ENCODE peak calls at places on chromosomes 4 and X, in five cellular contexts. One of them, this sample, is unnamed.

GRCh38 chrX:139187738-139188137 is 342.8 kb upstream of the F9 start:
- DNase-seq in SJCRH30: no peak
- DNase-seq in CD8-positive, alpha-beta T cell: no peak
- DNase-seq in pancreas: no peak
- DNase-seq in left lung: no peak
- DNase-seq in this sample: no peak

GRCh38 chr4:81651500-81651899 is 179.8 kb upstream of the RASGEF1B start:
- DNase-seq in pancreas: no peak
- DNase-seq in left lung: no peak
- DNase-seq in SJCRH30: no peak
- DNase-seq in CD8-positive, alpha-beta T cell: no peak
- DNase-seq in this sample: no peak

GRCh38 chr4:168028568-168028967 is 63.8 kb upstream of the ANXA10 start:
- DNase-seq in left lung: no peak
- DNase-seq in pancreas: peak; percentile 18
- DNase-seq in SJCRH30: peak; percentile 48
- DNase-seq in CD8-positive, alpha-beta T cell: no peak
- DNase-seq in this sample: no peak

GRCh38 chrX:119410027-119410819 is 11.1 kb downstream of the SLC25A43 start:
- DNase-seq in CD8-positive, alpha-beta T cell: no peak
- DNase-seq in SJCRH30: peak; percentile 71
- DNase-seq in pancreas: peak; percentile 52
- DNase-seq in left lung: peak; percentile 67
- DNase-seq in this sample: no peak

GRCh38 chr4:74503580-74503979 is 58.6 kb downstream of the AREG start:
- DNase-seq in SJCRH30: no peak
- DNase-seq in left lung: no peak
- DNase-seq in pancreas: no peak
- DNase-seq in CD8-positive, alpha-beta T cell: no peak
- DNase-seq in this sample: no peak

GRCh38 chrX:7132335-7133035 is 15.0 kb upstream of the STS start:
- DNase-seq in left lung: peak; percentile 80
- DNase-seq in CD8-positive, alpha-beta T cell: peak; percentile 26
- DNase-seq in pancreas: peak; percentile 84
- DNase-seq in SJCRH30: peak; percentile 66
- DNase-seq in this sample: peak; percentile 77

GRCh38 chr4:5925419-5926187 is 32.7 kb upstream of the CRMP1 start:
- DNase-seq in left lung: no peak
- DNase-seq in SJCRH30: no peak
- DNase-seq in pancreas: no peak
- DNase-seq in CD8-positive, alpha-beta T cell: no peak
- DNase-seq in this sample: no peak

GRCh38 chr4:64756016-64756415 is 346.8 kb upstream of the TECRL start:
- DNase-seq in left lung: no peak
- DNase-seq in SJCRH30: no peak
- DNase-seq in CD8-positive, alpha-beta T cell: no peak
- DNase-seq in pancreas: no peak
- DNase-seq in this sample: no peak

GRCh38 chr4:89298160-89298559 is 9.4 kb downstream of the GPRIN3 start:
- DNase-seq in SJCRH30: no peak
- DNase-seq in left lung: no peak
- DNase-seq in CD8-positive, alpha-beta T cell: peak; percentile 43
- DNase-seq in pancreas: no peak
- DNase-seq in this sample: no peak

GRCh38 chrX:10395179-10395578 is 225.2 kb downstream of the MID1 start:
- DNase-seq in pancreas: no peak
- DNase-seq in CD8-positive, alpha-beta T cell: no peak
- DNase-seq in left lung: no peak
- DNase-seq in SJCRH30: peak; percentile 41
- DNase-seq in this sample: no peak

GRCh38 chr4:140291259-140291658 is 82.2 kb upstream of the SCOC start:
- DNase-seq in SJCRH30: no peak
- DNase-seq in left lung: no peak
- DNase-seq in CD8-positive, alpha-beta T cell: no peak
- DNase-seq in pancreas: no peak
- DNase-seq in this sample: no peak

GRCh38 chrX:53230116-53230515 is 5.1 kb upstream of the KDM5C start:
- DNase-seq in SJCRH30: no peak
- DNase-seq in CD8-positive, alpha-beta T cell: no peak
- DNase-seq in pancreas: no peak
- DNase-seq in left lung: no peak
- DNase-seq in this sample: no peak

GRCh38 chr4:150546286-150546685 is 35.7 kb upstream of the MAB21L2 start:
- DNase-seq in pancreas: no peak
- DNase-seq in SJCRH30: no peak
- DNase-seq in CD8-positive, alpha-beta T cell: no peak
- DNase-seq in left lung: no peak
- DNase-seq in this sample: peak; percentile 93

GRCh38 chr4:110087116-110087708 is 111.2 kb downstream of the ELOVL6 start:
- DNase-seq in left lung: no peak
- DNase-seq in SJCRH30: peak; percentile 93
- DNase-seq in pancreas: no peak
- DNase-seq in CD8-positive, alpha-beta T cell: no peak
- DNase-seq in this sample: peak; percentile 80

GRCh38 chrX:9656277-9656676 is 109.4 kb downstream of the GPR143 start:
- DNase-seq in left lung: no peak
- DNase-seq in CD8-positive, alpha-beta T cell: no peak
- DNase-seq in pancreas: no peak
- DNase-seq in SJCRH30: no peak
- DNase-seq in this sample: no peak

GRCh38 chr4:155572106-155572703 is 94.4 kb upstream of the GUCY1A1 start:
- DNase-seq in SJCRH30: no peak
- DNase-seq in CD8-positive, alpha-beta T cell: no peak
- DNase-seq in pancreas: no peak
- DNase-seq in left lung: no peak
- DNase-seq in this sample: no peak

GRCh38 chr4:82561745-82562552 is at the start of gene TMEM150C:
- DNase-seq in pancreas: peak; percentile 15
- DNase-seq in CD8-positive, alpha-beta T cell: no peak
- DNase-seq in SJCRH30: peak; percentile 69
- DNase-seq in left lung: no peak
- DNase-seq in this sample: no peak

GRCh38 chr4:26218677-26219181 is 102.1 kb upstream of the RBPJ start:
- DNase-seq in pancreas: no peak
- DNase-seq in left lung: no peak
- DNase-seq in CD8-positive, alpha-beta T cell: no peak
- DNase-seq in SJCRH30: no peak
- DNase-seq in this sample: no peak

GRCh38 chr4:95466791-95467190 is 82.0 kb downstream of the UNC5C start:
- DNase-seq in left lung: no peak
- DNase-seq in pancreas: no peak
- DNase-seq in SJCRH30: no peak
- DNase-seq in CD8-positive, alpha-beta T cell: no peak
- DNase-seq in this sample: no peak

GRCh38 chr4:121711263-121712000 is 14.7 kb upstream of the ANXA5 start:
- DNase-seq in CD8-positive, alpha-beta T cell: no peak
- DNase-seq in SJCRH30: peak; percentile 99
- DNase-seq in left lung: peak; percentile 84
- DNase-seq in pancreas: peak; percentile 57
- DNase-seq in this sample: peak; percentile 80

GRCh38 chr4:101050088-101050835 is 297.1 kb downstream of the PPP3CA start:
- DNase-seq in left lung: no peak
- DNase-seq in pancreas: no peak
- DNase-seq in CD8-positive, alpha-beta T cell: no peak
- DNase-seq in SJCRH30: no peak
- DNase-seq in this sample: no peak
- H3K4me3 ChIP-seq in left lung: no peak overlapping the region
- H3K4me3 ChIP-seq in pancreas: no peak overlapping the region
- H3K4me3 ChIP-seq in CD8-positive, alpha-beta T cell: no peak overlapping the region
- H3K4me3 ChIP-seq in SJCRH30: no peak overlapping the region
- H3K4me3 ChIP-seq in this sample: no peak overlapping the region

GRCh38 chr4:98518555-98519267 is 139.7 kb downstream of the TSPAN5 start:
- DNase-seq in CD8-positive, alpha-beta T cell: no peak
- DNase-seq in pancreas: no peak
- DNase-seq in left lung: no peak
- DNase-seq in SJCRH30: no peak
- DNase-seq in this sample: no peak

GRCh38 chr4:98519268-98519993 is 139.0 kb downstream of the TSPAN5 start:
- DNase-seq in pancreas: no peak
- DNase-seq in SJCRH30: no peak
- DNase-seq in CD8-positive, alpha-beta T cell: no peak
- DNase-seq in left lung: no peak
- DNase-seq in this sample: no peak

GRCh38 chr4:98516441-98517323 is 141.7 kb downstream of the TSPAN5 start:
- DNase-seq in CD8-positive, alpha-beta T cell: no peak
- DNase-seq in SJCRH30: peak; percentile 98
- DNase-seq in pancreas: no peak
- DNase-seq in left lung: no peak
- DNase-seq in this sample: no peak

GRCh38 chr4:98516042-98516440 is 142.4 kb downstream of the TSPAN5 start:
- DNase-seq in CD8-positive, alpha-beta T cell: no peak
- DNase-seq in left lung: no peak
- DNase-seq in SJCRH30: peak; percentile 81
- DNase-seq in pancreas: no peak
- DNase-seq in this sample: no peak

DNA sequence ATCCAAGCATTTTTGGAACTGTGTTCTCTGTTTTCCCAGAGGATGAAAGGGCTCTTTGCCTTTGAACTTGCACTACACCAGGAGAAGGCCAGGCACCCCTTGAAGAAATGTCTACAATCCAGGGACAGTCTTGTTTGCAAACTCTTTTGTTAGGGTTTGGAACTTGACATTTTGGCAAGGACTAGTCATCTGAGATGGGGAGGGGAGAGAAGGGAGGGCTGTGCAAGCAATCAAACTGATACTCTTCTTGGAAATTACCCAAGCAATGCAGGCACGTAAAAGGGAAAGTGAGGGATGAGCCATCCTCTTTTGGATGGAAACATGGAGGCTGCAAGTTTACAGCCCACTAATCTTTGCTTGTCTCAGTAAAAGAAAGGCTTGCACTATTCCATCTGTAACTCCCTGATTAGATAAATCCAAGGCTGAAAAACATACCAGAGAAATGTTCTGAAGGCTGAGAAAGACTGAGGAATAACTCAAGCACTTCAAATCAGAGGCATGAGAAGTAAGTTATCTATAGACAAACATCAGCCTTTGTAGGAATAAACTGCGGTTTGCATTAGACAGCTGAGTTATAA is 140.9 kb downstream of the TSPAN5 start:
- DNase-seq in left lung: no peak
- DNase-seq in pancreas: no peak
- DNase-seq in SJCRH30: no peak
- DNase-seq in CD8-positive, alpha-beta T cell: no peak
- DNase-seq in this sample: no peak
- H3K4me3 ChIP-seq in left lung: no peak overlapping the region
- H3K4me3 ChIP-seq in pancreas: no peak overlapping the region
- H3K4me3 ChIP-seq in SJCRH30: no peak overlapping the region
- H3K4me3 ChIP-seq in CD8-positive, alpha-beta T cell: no peak overlapping the region
- H3K4me3 ChIP-seq in this sample: no peak overlapping the region

GRCh38 chrX:40108959-40109287 is 11.2 kb upstream of the BCOR start:
- DNase-seq in pancreas: peak; percentile 82
- DNase-seq in CD8-positive, alpha-beta T cell: peak; percentile 69
- DNase-seq in SJCRH30: peak; percentile 70
- DNase-seq in left lung: peak; percentile 77
- DNase-seq in this sample: no peak

GRCh38 chrX:40111868-40112267 is 14.1 kb upstream of the BCOR start:
- DNase-seq in left lung: no peak
- DNase-seq in pancreas: no peak
- DNase-seq in SJCRH30: no peak
- DNase-seq in CD8-positive, alpha-beta T cell: no peak
- DNase-seq in this sample: no peak

GRCh38 chrX:40108084-40108958 is 10.6 kb upstream of the BCOR start:
- DNase-seq in CD8-positive, alpha-beta T cell: no peak
- DNase-seq in left lung: peak; percentile 49
- DNase-seq in pancreas: peak; percentile 75
- DNase-seq in SJCRH30: peak; percentile 80
- DNase-seq in this sample: no peak

GRCh38 chrX:40107291-40108083 is 9.7 kb upstream of the BCOR start:
- DNase-seq in left lung: peak; percentile 74
- DNase-seq in pancreas: peak; percentile 76
- DNase-seq in SJCRH30: peak; percentile 88
- DNase-seq in CD8-positive, alpha-beta T cell: no peak
- DNase-seq in this sample: peak; percentile 65

DNA sequence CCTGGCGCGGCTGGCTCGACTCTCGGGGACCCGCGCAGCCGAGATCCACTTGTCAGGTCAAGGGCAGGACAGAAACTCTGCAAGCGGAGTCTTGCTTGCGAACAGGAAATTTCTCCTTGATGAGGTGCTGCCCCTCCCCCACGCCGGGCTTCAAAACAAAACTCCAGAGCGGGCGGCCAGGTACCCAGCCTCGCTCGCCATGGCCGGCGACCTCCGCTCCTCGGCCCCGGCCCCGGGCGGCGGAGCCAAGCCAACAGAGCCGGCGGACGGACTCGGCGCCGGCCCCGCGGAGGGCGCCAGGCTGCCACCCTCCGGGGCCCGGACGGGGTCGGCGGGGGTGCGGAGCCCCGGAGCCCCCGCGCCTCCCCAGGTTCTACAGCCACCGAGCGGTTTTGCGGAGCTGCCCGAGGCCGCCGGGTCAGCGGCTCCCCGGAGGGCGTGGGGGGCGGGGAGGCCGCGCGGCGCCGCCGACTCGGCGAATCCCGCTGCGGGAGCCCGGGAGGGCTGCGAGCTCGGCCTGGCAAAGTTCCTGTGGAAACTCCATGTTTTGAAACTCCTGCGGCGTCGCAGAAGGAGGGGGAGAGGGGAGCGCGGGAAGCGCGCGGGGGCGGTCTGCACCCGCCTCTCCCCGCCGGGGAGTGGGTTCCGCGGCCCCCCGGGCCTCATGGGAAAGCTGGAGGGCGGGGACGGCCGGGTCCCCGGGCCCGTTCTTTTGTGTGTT is 11.7 kb upstream of the BCOR start:
- DNase-seq in left lung: no peak
- DNase-seq in CD8-positive, alpha-beta T cell: no peak
- DNase-seq in pancreas: peak; percentile 75
- DNase-seq in SJCRH30: peak; percentile 66
- DNase-seq in this sample: no peak
- H3K4me3 ChIP-seq in left lung: peak overlapping the region; percentile 46
- H3K4me3 ChIP-seq in CD8-positive, alpha-beta T cell: peak overlapping the region; percentile 37
- H3K4me3 ChIP-seq in pancreas: peak overlapping the region; percentile 55
- H3K4me3 ChIP-seq in SJCRH30: peak overlapping the region; percentile 67
- H3K4me3 ChIP-seq in this sample: peak overlapping the region; percentile 40

DNA sequence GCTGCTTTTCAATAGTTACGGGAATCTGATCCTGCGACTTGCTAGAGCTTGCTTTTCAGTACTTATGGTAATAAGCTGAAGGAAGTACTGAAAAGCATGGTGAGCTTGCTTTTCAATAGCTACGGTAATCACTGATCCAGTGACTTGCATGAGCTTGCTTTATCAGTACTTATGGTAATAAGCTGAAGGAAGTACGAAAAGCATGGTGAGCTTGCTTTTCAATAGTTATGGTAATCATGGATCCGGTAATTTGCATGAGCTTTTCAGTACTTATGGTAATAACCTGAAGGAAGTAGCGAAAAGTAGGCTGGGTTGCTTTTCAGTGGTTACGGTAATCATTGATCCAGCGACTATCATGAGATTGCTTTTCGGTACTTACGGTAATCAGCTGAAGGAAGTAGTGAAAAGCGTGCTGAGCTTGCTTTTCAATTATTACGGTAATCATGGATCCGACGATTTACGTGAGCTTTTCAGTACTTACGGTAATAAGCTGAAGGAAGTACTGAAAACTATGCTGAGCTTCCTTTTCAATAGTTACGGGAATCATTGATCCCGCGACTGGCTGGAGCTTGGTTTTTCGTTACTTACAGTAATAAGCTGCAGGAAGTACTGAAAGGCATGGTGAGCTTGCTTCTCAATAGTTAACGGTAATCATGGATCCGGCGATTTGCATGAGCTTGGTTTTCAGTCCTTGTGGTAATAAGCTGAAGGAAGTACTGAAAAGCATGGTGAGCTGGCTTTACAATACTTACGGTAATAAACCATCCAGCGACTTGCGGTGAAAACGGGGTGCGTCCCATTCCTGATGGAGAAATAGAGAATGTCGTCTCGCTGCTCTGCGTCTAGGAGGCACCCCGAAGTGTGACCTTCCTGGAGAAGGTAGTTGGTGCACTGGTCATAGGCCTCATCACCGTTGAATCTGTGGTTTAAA is 6.5 kb downstream of the CRLF2 start:
- DNase-seq in pancreas: peak; percentile 29
- DNase-seq in SJCRH30: peak; percentile 80
- DNase-seq in CD8-positive, alpha-beta T cell: peak; percentile 29
- DNase-seq in left lung: no peak
- DNase-seq in this sample: peak; percentile 42
- H3K4me3 ChIP-seq in pancreas: peak overlapping the region; percentile 40
- H3K4me3 ChIP-seq in SJCRH30: peak overlapping the region; percentile 24
- H3K4me3 ChIP-seq in CD8-positive, alpha-beta T cell: peak overlapping the region; percentile 52
- H3K4me3 ChIP-seq in left lung: peak overlapping the region; percentile 31
- H3K4me3 ChIP-seq in this sample: peak overlapping the region; percentile 35

This sample was measured in retinal pigment epithelial cell.